ENCODE peak calls at places on chromosomes 16 and 17, in five cellular contexts. R, H, P, C and U are unnamed samples.

GRCh38 chr17:28684963-28685362 is 23.0 kb downstream of the SUPT6H start:
- DNase-seq in R (peak; percentile 63), H (no peak), P (peak; percentile 16), C (no peak), U (peak; percentile 44)

GRCh38 chr17:78088529-78088928 is 40.0 kb downstream of the TMC6 start:
- DNase-seq in R (no peak), H (no peak), P (no peak), C (no peak), U (no peak)

GRCh38 chr17:17367931-17368330 is 64.8 kb downstream of the NT5M start:
- DNase-seq in R (no peak), H (no peak), P (peak; percentile 26), C (no peak), U (no peak)

GRCh38 chr17:56939869-56940484 is 20.9 kb downstream of the COIL start:
- DNase-seq in R (peak; percentile 80), H (peak; percentile 50), P (peak; percentile 62), C (no peak), U (peak; percentile 59)

GRCh38 chr17:42518046-42518754 is 17.8 kb upstream of the NAGLU start:
- DNase-seq in R (peak; percentile 94), H (peak; percentile 79), P (peak; percentile 98), C (no peak), U (peak; percentile 64)

GRCh38 chr16:89022051-89022836 is 45.2 kb upstream of the CBFA2T3 start:
- DNase-seq in R (no peak), H (no peak), P (no peak), C (no peak), U (no peak)

GRCh38 chr16:83717814-83718213 is 90.0 kb upstream of the HSBP1 start:
- DNase-seq in R (no peak), H (no peak), P (peak; percentile 49), C (no peak), U (no peak)

GRCh38 chr17:22512997-22513538 is 820.7 kb downstream of the KCNJ18 start:
- DNase-seq in R (no peak), H (no peak), P (no peak), C (no peak), U (peak; percentile 53)

GRCh38 chr17:6577686-6578263 is 21.4 kb upstream of the PITPNM3 start:
- DNase-seq in R (no peak), H (peak; percentile 7), P (no peak), C (no peak), U (peak; percentile 21)

GRCh38 chr16:82653550-82654511 is 27.1 kb downstream of the CDH13 start:
- DNase-seq in R (peak; percentile 44), H (peak; percentile 37), P (peak; percentile 95), C (no peak), U (no peak)

GRCh38 chr17:58402679-58403078 is 14.7 kb downstream of the RNF43 start:
- DNase-seq in R (no peak), H (peak; percentile 66), P (no peak), C (no peak), U (no peak)

GRCh38 chr17:81870978-81871386 is at the start of gene ARHGDIA:
- DNase-seq in R (no peak), H (no peak), P (no peak), C (no peak), U (peak; percentile 94)

GRCh38 chr16:66905633-66906539 is 12.8 kb downstream of the CDH16 start:
- DNase-seq in R (no peak), H (no peak), P (no peak), C (no peak), U (peak; percentile 92)

GRCh38 chr16:88941933-88942909 is 34.8 kb downstream of the CBFA2T3 start:
- DNase-seq in R (peak; percentile 81), H (peak; percentile 36), P (no peak), C (no peak), U (no peak)

GRCh38 chr17:44652727-44653126 is 3.5 kb upstream of the MEIOC start:
- DNase-seq in R (no peak), H (no peak), P (no peak), C (no peak), U (no peak)

GRCh38 chr16:78984324-78984723 is 616.2 kb downstream of the MAF start:
- DNase-seq in R (no peak), H (no peak), P (no peak), C (no peak), U (peak; percentile 9)

GRCh38 chr16:74107795-74108610 is 188.6 kb upstream of the PSMD7 start:
- DNase-seq in R (peak; percentile 42), H (peak; percentile 58), P (peak; percentile 2), C (peak; percentile 69), U (peak; percentile 52)

GRCh38 chr16:71489122-71489521 is at the start of gene ZNF19:
- DNase-seq in R (no peak), H (no peak), P (no peak), C (no peak), U (no peak)

GRCh38 chr16:12502671-12503070 is 301.0 kb downstream of the CPPED1 start:
- DNase-seq in R (no peak), H (no peak), P (no peak), C (no peak), U (no peak)

GRCh38 chr17:66347661-66348604 is 45.5 kb downstream of the PRKCA start:
- DNase-seq in R (no peak), H (no peak), P (peak; percentile 54), C (no peak), U (no peak)

GRCh38 chr17:40068917-40069750 is 6.4 kb downstream of the THRA start:
- DNase-seq in R (no peak), H (no peak), P (peak; percentile 84), C (no peak), U (peak; percentile 90)

GRCh38 chr16:69859105-69859969 is 91.8 kb upstream of the CLEC18A start:
- DNase-seq in R (peak; percentile 57), H (peak; percentile 33), P (no peak), C (peak; percentile 25), U (peak; percentile 71)

GRCh38 chr16:53865492-53865863 is 161.5 kb downstream of the FTO start:
- DNase-seq in R (peak; percentile 3), H (peak; percentile 7), P (no peak), C (peak; percentile 9), U (peak; percentile 13)

GRCh38 chr17:9456265-9456664 is 119.4 kb downstream of the STX8 start:
- DNase-seq in R (no peak), H (no peak), P (no peak), C (no peak), U (no peak)

GRCh38 chr17:50440172-50440837 is 14.3 kb downstream of the ACSF2 start:
- DNase-seq in R (no peak), H (no peak), P (no peak), C (no peak), U (no peak)

GRCh38 chr16:24036614-24037013 is 200.8 kb downstream of the PRKCB start:
- DNase-seq in R (peak; percentile 84), H (peak; percentile 29), P (peak; percentile 33), C (no peak), U (peak; percentile 57)

GRCh38 chr16:24037335-24037734 is 201.6 kb downstream of the PRKCB start:
- DNase-seq in R (no peak), H (no peak), P (no peak), C (no peak), U (no peak)

GRCh38 chr16:24036038-24036543 is 200.3 kb downstream of the PRKCB start:
- DNase-seq in R (no peak), H (no peak), P (no peak), C (no peak), U (no peak)

DNA sequence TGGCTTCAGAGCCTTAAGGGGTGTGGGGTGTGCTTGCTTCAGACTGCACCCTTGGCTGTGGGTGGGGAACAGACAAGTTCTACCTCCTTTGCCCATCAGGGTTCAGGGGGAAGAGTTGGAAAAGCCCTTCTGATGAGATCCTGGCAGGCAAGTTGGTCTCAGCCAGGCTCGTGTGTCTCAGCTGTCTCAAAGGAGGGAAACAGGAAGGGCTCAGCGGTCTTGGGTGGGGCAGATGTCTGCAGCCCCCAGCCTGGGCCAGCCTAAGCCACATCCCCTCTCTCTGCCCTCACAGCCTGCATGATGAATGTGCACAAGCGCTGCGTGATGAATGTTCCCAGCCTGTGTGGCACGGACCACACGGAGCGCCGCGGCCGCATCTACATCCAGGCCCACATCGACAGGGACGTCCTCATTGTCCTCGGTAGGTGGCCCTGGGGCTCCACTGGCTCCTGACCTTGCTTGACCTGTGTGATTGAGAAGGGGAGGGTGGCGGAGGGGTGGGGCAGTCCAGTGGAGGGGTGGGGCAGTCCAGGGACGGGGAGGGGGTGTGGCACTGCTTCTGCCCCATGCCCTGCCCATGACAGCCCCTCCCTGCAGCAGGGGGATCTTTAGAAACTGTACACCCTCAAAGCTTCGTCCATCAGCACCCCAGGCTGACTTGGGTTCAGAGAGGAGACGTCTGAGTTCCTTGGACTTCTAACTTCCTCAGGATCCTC is 199.5 kb downstream of the PRKCB start:
- DNase-seq in R (no peak), H (no peak), P (no peak), C (no peak), U (peak; percentile 55)
- TF ChIP-seq CEBPB in R (no peak), H (no peak), P (no peak), C (no peak), U (no peak)

DNA sequence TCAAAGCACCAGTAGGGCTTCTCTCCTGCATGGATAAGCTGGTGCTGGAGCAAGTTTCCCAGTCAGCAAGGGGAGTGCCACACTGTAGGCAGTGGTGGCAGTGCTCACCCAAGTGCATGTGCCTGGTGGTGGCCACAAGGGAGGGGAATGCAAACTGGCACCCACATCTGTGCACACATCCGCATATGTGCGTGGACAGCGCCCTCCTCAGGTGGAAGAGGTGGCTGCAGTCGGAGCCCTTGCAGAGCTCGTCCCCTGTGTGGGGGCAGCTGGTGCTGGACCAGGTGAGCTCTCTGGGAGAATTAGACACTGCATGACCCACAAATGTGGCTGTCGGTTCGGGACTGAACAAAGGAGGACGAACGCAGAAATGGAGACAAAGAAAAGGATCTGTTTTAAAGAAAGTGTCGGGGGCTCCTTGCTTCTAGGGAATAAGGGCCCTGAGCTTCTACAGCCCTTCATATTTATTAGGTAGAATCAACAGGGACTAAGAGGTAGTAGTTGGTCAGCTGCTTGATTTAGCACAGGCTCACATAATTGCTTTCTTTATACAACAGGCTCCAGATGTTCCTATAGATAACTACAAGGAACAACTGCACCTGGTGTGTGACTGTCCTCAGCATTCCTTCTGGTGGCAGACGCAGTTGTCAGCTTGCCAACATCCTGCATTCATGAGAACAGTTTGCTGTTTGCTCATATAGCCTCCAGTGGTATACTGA is 5.3 kb upstream of the ZNF689 start:
- DNase-seq in R (peak; percentile 80), H (peak; percentile 48), P (peak; percentile 8), C (peak; percentile 82), U (peak; percentile 37)
- TF ChIP-seq CEBPB in R (no peak), H (no peak), P (no peak), C (no peak), U (no peak)

GRCh38 chr16:27444015-27444414 is 42.0 kb downstream of the IL21R start:
- DNase-seq in R (no peak), H (no peak), P (peak; percentile 65), C (no peak), U (no peak)
- TF ChIP-seq CEBPB in R (no peak), H (no peak), P (no peak), C (no peak), U (no peak)

GRCh38 chr17:32275060-32276042 is 9.7 kb downstream of the RHBDL3 start:
- DNase-seq in R (peak; percentile 89), H (peak; percentile 23), P (peak; percentile 90), C (no peak), U (peak; percentile 89)
- TF ChIP-seq CEBPB in R (no peak), H (no peak), P (peak; percentile 22), C (no peak), U (no peak)

GRCh38 chr17:68849673-68850260 is 105.4 kb downstream of the ABCA8 start:
- DNase-seq in R (no peak), H (no peak), P (no peak), C (no peak), U (no peak)
- TF ChIP-seq CEBPB in R (no peak), H (no peak), P (no peak), C (no peak), U (no peak)